ENCODE peak calls at places on chromosomes 16 and 17, in ten cellular contexts. T is neural progenitor cell, P is stomach, R is endothelial cell of umbilical vein, W is left ventricle myocardium inferior, Y is A549, O is psoas muscle, X is fibroblast of lung, N is MM.1S, C is dorsolateral prefrontal cortex. V is an unnamed sample.

GRCh38 chr17:66032082-66032712 is 159.7 kb downstream of the CEP112 start:
- DNase-seq in T (no peak), P (no peak), R (no peak), W (no peak), Y (no peak), O (no peak), X (no peak), N (no peak), C (no peak), V (no peak)

GRCh38 chr16:67842509-67843342 is 606 bp downstream of the THAP11 start:
- DNase-seq in T (peak), P (peak), R (peak), W (peak), Y (peak), O (peak), X (peak), N (peak), C (peak), V (no peak)

GRCh38 chr17:72590382-72590781 is 469.6 kb downstream of the SOX9 start:
- DNase-seq in T (no peak), P (no peak), R (no peak), W (no peak), Y (no peak), O (no peak), X (peak), N (no peak), C (no peak), V (no peak)

GRCh38 chr17:20300399-20301037 is 166.8 kb downstream of the LGALS9B start:
- DNase-seq in T (no peak), P (no peak), R (no peak), W (no peak), Y (no peak), O (no peak), X (no peak), N (no peak), C (peak), V (no peak)

GRCh38 chr17:61409301-61410099 is 9.9 kb downstream of the TBX2 start:
- DNase-seq in T (peak), P (peak), R (no peak), W (no peak), Y (peak), O (peak), X (peak), N (peak), C (peak), V (no peak)

GRCh38 chr16:31186930-31187807 is 7.2 kb downstream of the FUS start:
- DNase-seq in T (no peak), P (no peak), R (no peak), W (no peak), Y (no peak), O (no peak), X (no peak), N (no peak), C (no peak), V (no peak)

GRCh38 chr17:68705331-68706166 is 104.4 kb upstream of the FAM20A start:
- DNase-seq in T (no peak), P (no peak), R (no peak), W (no peak), Y (no peak), O (no peak), X (peak), N (no peak), C (no peak), V (no peak)

GRCh38 chr17:48997827-48998556 is 807 bp downstream of the IGF2BP1 start:
- DNase-seq in T (peak), P (no peak), R (peak), W (no peak), Y (no peak), O (no peak), X (no peak), N (no peak), C (no peak), V (no peak)

GRCh38 chr17:76654408-76654807 is 10.9 kb upstream of the ST6GALNAC1 start:
- DNase-seq in T (no peak), P (no peak), R (no peak), W (no peak), Y (no peak), O (no peak), X (no peak), N (no peak), C (no peak), V (no peak)

GRCh38 chr17:75241996-75242460 is 19.4 kb downstream of the GGA3 start:
- DNase-seq in T (no peak), P (no peak), R (no peak), W (no peak), Y (no peak), O (peak), X (peak), N (no peak), C (no peak), V (no peak)

GRCh38 chr17:13561606-13562270 is 40.0 kb downstream of the HS3ST3A1 start:
- DNase-seq in T (no peak), P (no peak), R (no peak), W (no peak), Y (peak), O (no peak), X (no peak), N (no peak), C (no peak), V (no peak)

GRCh38 chr17:49393491-49394255 is 21.0 kb downstream of the PHB1 start:
- DNase-seq in T (no peak), P (no peak), R (peak), W (no peak), Y (no peak), O (no peak), X (no peak), N (no peak), C (no peak), V (no peak)

GRCh38 chr16:48865511-48865910 is 255.5 kb upstream of the N4BP1 start:
- DNase-seq in T (no peak), P (no peak), R (no peak), W (no peak), Y (no peak), O (no peak), X (no peak), N (no peak), C (no peak), V (no peak)

GRCh38 chr16:87580855-87581261 is 21.4 kb upstream of the JPH3 start:
- DNase-seq in T (no peak), P (no peak), R (no peak), W (no peak), Y (peak), O (no peak), X (peak), N (no peak), C (no peak), V (no peak)

GRCh38 chr17:65902165-65902564 is 289.8 kb downstream of the CEP112 start:
- DNase-seq in T (no peak), P (no peak), R (no peak), W (no peak), Y (no peak), O (no peak), X (no peak), N (no peak), C (no peak), V (no peak)

GRCh38 chr16:5965321-5965720 is 867.7 kb upstream of the EEF2KMT start:
- DNase-seq in T (no peak), P (no peak), R (no peak), W (no peak), Y (no peak), O (no peak), X (no peak), N (no peak), C (no peak), V (no peak)

GRCh38 chr17:79365361-79365760 is 245.5 kb downstream of the RBFOX3 start:
- DNase-seq in T (no peak), P (no peak), R (no peak), W (no peak), Y (no peak), O (no peak), X (no peak), N (no peak), C (no peak), V (no peak)

GRCh38 chr16:10834766-10835165 is 16.2 kb upstream of the TVP23A start:
- DNase-seq in T (no peak), P (no peak), R (no peak), W (no peak), Y (no peak), O (no peak), X (no peak), N (no peak), C (no peak), V (no peak)

GRCh38 chr16:74623846-74624245 is 16.9 kb upstream of the GLG1 start:
- DNase-seq in T (no peak), P (peak), R (no peak), W (no peak), Y (no peak), O (no peak), X (no peak), N (no peak), C (peak), V (no peak)

GRCh38 chr16:57194512-57194911 is 8.4 kb downstream of the RSPRY1 start:
- DNase-seq in T (no peak), P (no peak), R (peak), W (no peak), Y (peak), O (no peak), X (peak), N (no peak), C (no peak), V (no peak)

GRCh38 chr17:79315282-79316106 is 240.9 kb downstream of the ENGASE start:
- DNase-seq in T (no peak), P (no peak), R (no peak), W (no peak), Y (no peak), O (no peak), X (no peak), N (no peak), C (no peak), V (no peak)

GRCh38 chr17:55005520-55005919 is 37.0 kb downstream of the STXBP4 start:
- DNase-seq in T (peak), P (no peak), R (peak), W (no peak), Y (peak), O (no peak), X (peak), N (peak), C (no peak), V (no peak)
- TF ChIP-seq CTCF in T (peak), P (peak), R (peak), W (no peak), Y (peak), O (no peak), X (peak), N (peak), C (no peak), V (peak)

GRCh38 chr16:50881331-50881830 is 139.5 kb downstream of the CYLD start:
- DNase-seq in T (peak), P (no peak), R (no peak), W (no peak), Y (no peak), O (no peak), X (no peak), N (no peak), C (no peak), V (no peak)

GRCh38 chr16:50878966-50879615 is 137.2 kb downstream of the CYLD start:
- DNase-seq in T (peak), P (no peak), R (no peak), W (no peak), Y (no peak), O (no peak), X (no peak), N (no peak), C (no peak), V (no peak)

GRCh38 chr16:50878536-50878935 is 136.7 kb downstream of the CYLD start:
- DNase-seq in T (no peak), P (no peak), R (no peak), W (no peak), Y (no peak), O (no peak), X (no peak), N (no peak), C (no peak), V (no peak)

GRCh38 chr16:50880926-50881325 is 139.0 kb downstream of the CYLD start:
- DNase-seq in T (no peak), P (no peak), R (no peak), W (no peak), Y (no peak), O (no peak), X (no peak), N (no peak), C (no peak), V (no peak)

GRCh38 chr16:50879873-50880695 is 138.2 kb downstream of the CYLD start:
- DNase-seq in T (peak), P (no peak), R (no peak), W (no peak), Y (peak), O (no peak), X (no peak), N (no peak), C (no peak), V (no peak)
- H3K4me3 ChIP-seq in T (no peak), P (no peak), R (no peak), W (no peak), Y (no peak), O (no peak), X (no peak), N (no peak), C (no peak), V (no peak)

DNA sequence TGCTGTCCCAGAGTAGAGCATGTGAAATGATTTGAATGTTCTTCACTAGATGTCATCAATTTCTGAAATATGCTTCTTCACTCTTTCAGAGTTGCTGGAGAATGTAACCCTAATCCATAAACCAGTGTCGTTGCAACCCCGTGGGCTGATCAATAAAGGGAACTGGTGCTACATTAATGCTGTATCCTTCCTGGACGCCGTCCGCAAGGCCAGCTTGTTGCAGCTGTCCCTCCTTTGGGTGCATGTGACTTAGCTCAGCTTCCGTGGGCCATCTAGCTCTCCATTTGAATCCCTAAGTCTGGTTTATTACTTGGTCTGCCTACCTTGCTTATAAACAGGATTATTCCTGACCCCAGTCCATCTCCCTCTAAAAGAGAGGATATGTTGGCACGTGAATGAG is 58.8 kb downstream of the USP10 start:
- DNase-seq in T (no peak), P (no peak), R (no peak), W (peak), Y (no peak), O (no peak), X (no peak), N (no peak), C (no peak), V (no peak)
- H3K27ac ChIP-seq in T (no peak), P (peak), R (peak), W (no peak), Y (no peak), O (no peak), X (peak), N (no peak), C (no peak), V (no peak)

DNA sequence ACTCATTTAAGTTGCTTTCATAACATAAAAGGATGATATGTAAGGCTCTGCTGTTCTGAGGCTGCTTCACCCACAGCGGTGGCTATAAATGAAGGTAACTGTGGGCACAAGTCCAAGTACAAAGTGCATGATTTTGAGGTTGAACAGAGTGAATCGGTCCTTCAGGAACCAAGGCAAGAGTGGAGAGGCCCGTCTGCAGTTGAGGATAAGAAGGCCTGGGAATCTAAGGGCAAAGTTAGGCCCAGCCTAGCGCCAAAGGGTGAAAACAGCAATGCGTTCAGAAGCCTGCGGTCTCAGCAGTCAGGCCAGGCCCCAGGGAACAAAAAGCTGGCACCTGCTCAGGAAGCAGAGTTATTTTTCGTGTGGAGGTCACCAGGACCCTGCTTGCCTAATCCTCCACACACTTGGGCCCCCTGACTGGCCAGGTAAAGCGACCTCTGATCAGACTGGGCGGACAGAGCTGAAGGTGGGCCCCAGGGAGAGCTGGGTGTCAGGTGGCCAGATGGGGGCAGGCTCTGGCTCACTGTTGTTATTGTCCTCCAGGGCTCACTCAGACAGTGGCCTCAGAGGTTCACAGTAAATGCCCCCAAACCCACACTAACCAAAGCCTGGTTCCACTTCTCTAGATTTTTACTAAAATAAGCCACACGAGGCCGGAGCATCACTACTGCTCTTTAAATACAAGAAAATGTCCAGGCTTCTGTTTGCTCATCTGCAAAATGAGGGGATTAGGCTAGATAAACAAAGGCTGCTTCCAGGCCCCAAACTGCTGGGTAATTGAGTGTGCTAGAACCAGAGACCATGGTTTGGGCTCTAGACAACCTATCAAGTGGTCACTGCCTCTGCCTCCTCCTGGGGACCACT is 46.4 kb downstream of the TEX2 start:
- DNase-seq in T (peak), P (peak), R (peak), W (peak), Y (no peak), O (peak), X (peak), N (no peak), C (no peak), V (no peak)
- TF ChIP-seq CTCF in T (peak), P (no peak), R (peak), W (peak), Y (no peak), O (no peak), X (no peak), N (no peak), C (no peak), V (no peak)

DNA sequence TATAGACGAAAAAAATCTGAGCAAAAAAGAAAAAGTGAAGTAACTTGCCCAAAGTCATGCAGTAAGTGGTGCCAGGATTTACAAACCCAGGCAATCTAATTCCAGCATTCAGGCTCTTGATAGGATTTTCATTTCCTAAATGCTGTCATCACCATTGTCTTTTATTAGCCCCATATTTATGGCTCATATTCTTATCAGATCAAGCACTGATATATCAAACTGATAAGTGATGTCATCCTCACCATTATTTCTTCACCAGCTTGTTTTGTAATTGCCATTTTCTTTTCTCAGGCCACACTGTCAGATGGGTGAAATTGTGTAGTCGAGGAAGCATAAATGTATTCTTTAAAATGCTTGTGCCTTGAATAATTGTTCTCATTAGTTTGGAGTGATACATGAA is 1.3 kb downstream of the RAD51C start:
- DNase-seq in T (no peak), P (no peak), R (peak), W (no peak), Y (no peak), O (no peak), X (no peak), N (no peak), C (no peak), V (no peak)
- H3K4me3 ChIP-seq in T (peak), P (no peak), R (no peak), W (no peak), Y (peak), O (no peak), X (no peak), N (no peak), C (peak), V (no peak)

DNA sequence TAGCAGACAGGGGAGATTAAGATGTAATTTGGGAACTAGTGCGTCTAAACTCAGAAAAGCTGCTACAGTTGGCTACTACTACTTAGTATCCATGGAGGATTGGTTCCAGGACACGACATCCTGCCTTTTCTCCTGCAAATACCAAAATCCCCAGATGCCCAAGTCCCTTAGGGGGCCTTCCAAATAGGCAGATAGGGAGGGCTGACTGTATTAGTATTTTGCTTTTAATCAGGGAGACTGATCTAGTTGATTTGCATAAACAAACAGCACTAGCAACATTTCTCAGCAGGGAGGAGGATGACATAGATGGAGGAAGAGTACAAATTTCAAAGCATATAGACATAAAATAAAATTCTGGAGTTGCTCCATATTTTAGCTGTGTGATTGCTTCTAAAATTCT is 621.6 kb upstream of the GOT2 start:
- DNase-seq in T (no peak), P (no peak), R (no peak), W (no peak), Y (no peak), O (no peak), X (no peak), N (no peak), C (no peak), V (no peak)
- H3K27ac ChIP-seq in T (no peak), P (no peak), R (no peak), W (no peak), Y (peak), O (no peak), X (no peak), N (no peak), C (no peak), V (no peak)

DNA sequence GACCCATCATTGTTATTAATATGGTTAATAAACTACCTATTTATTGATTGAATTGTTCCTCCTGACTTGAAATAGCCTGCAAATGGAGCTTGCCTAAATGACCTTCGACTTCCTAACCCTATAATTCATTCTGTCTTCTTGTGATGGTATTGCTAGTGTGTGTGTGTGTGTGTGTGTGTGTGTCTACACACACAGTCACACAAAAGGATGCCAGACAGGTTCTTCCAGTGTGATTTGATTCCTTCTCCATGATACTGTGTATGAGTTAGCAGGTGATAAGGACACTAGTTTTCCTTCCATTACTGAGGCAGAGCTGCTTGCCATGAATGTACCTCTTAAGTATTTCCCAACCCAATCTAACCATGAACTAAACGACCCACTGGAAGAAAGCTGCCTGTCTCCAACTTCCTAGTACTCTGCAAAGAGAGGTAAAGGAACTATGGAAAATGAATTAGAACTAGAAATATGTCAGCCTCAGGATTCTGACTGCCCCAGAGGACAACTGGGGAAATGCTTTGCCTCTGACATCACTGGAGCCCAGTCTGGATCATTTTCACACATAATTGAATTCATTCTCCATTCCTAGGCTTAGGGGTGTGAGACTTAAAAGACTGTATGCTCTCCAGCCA is 3.5 kb upstream of the CDC6 start:
- DNase-seq in T (no peak), P (no peak), R (peak), W (no peak), Y (no peak), O (no peak), X (peak), N (no peak), C (no peak), V (no peak)
- TF ChIP-seq CTCF in T (no peak), P (no peak), R (peak), W (peak), Y (no peak), O (peak), X (peak), N (no peak), C (no peak), V (no peak)